ENCODE peak calls at places on chromosomes 1 and 21, in eight cellular contexts. A is GM23248, G is cardiac fibroblast, P is ACHN, N is M059J, J is anterior cingulate cortex, D is left lung, W is AG20443. S is an unnamed sample.

GRCh38 chr1:14323665-14324630 is 274.5 kb upstream of the KAZN start:
- DNase-seq in A (no peak), G (no peak), P (no peak), N (no peak), J (no peak), D (no peak), W (no peak), S (no peak)

GRCh38 chr1:66527688-66528087 is 6.3 kb upstream of the SGIP1 start:
- DNase-seq in A (peak; percentile 52), G (peak; percentile 91), P (no peak), N (peak; percentile 45), J (no peak), D (no peak), W (peak; percentile 46), S (no peak)

GRCh38 chr1:222093518-222093917 is 351.6 kb upstream of the DUSP10 start:
- DNase-seq in A (no peak), G (no peak), P (no peak), N (no peak), J (no peak), D (no peak), W (no peak), S (no peak)

GRCh38 chr21:15272171-15272570 is 207.4 kb upstream of the NRIP1 start:
- DNase-seq in A (peak; percentile 4), G (no peak), P (no peak), N (no peak), J (no peak), D (no peak), W (no peak), S (no peak)

GRCh38 chr1:157147906-157148717 is 9.9 kb upstream of the ETV3 start:
- DNase-seq in A (no peak), G (peak; percentile 58), P (no peak), N (peak; percentile 69), J (no peak), D (no peak), W (no peak), S (no peak)

GRCh38 chr1:226883630-226884029 is 13.2 kb downstream of the PSEN2 start:
- DNase-seq in A (no peak), G (no peak), P (no peak), N (no peak), J (no peak), D (peak; percentile 27), W (no peak), S (no peak)

GRCh38 chr1:160096491-160097116 is 1.8 kb downstream of the IGSF8 start:
- DNase-seq in A (peak; percentile 90), G (peak; percentile 41), P (no peak), N (peak; percentile 86), J (no peak), D (no peak), W (peak; percentile 75), S (no peak)

GRCh38 chr1:16978589-16979474 is 1.6 kb downstream of the MFAP2 start:
- DNase-seq in A (peak; percentile 96), G (peak; percentile 84), P (no peak), N (peak; percentile 79), J (no peak), D (peak; percentile 59), W (peak; percentile 96), S (no peak)

GRCh38 chr1:8317647-8318360 is at the start of gene SLC45A1:
- DNase-seq in A (peak; percentile 89), G (peak; percentile 59), P (peak; percentile 38), N (peak; percentile 53), J (peak; percentile 57), D (peak; percentile 74), W (peak; percentile 96), S (peak; percentile 94)

GRCh38 chr1:89602871-89603404 is 30.0 kb upstream of the LRRC8C start:
- DNase-seq in A (no peak), G (no peak), P (no peak), N (no peak), J (no peak), D (no peak), W (no peak), S (no peak)

GRCh38 chr1:58204284-58204683 is 342.2 kb downstream of the OMA1 start:
- DNase-seq in A (peak; percentile 18), G (no peak), P (peak; percentile 7), N (peak; percentile 6), J (no peak), D (no peak), W (no peak), S (no peak)

S was measured in frontal cortex.